ENCODE peak calls at places on chromosome 20, in five cellular contexts. P is activated CD4-positive, alpha-beta T cell treated with anti-CD3 and anti-CD28 coated beads, Interleukin-2, amount 50 U/mL, for 48 hours; H is iris pigment epithelial cell; X is NCI-H1092; Z is neural crest cell. G is an unnamed sample.
A peak's percentile ranks its signal among the peaks of the same experiment; 100 is the strongest.

GRCh38 chr20:48155231-48155630 is 369.9 kb upstream of the SULF2 start:
- DNase-seq in P (no peak), H (no peak), X (peak; percentile 96), Z (no peak), G (no peak)

GRCh38 chr20:8385247-8385646 is 253.2 kb downstream of the PLCB1 start:
- DNase-seq in P (no peak), H (peak; percentile 50), X (no peak), Z (no peak), G (no peak)

GRCh38 chr20:48676125-48676524 is 151.7 kb downstream of the PREX1 start:
- DNase-seq in P (no peak), H (no peak), X (no peak), Z (no peak), G (no peak)

GRCh38 chr20:17833036-17833674 is 133.4 kb downstream of the BANF2 start:
- DNase-seq in P (no peak), H (peak; percentile 61), X (no peak), Z (no peak), G (no peak)

GRCh38 chr20:58349586-58349985 is 39.4 kb upstream of the VAPB start:
- DNase-seq in P (no peak), H (peak; percentile 87), X (no peak), Z (no peak), G (no peak)

GRCh38 chr20:24721891-24722530 is 227.1 kb upstream of the CST7 start:
- DNase-seq in P (no peak), H (no peak), X (peak; percentile 27), Z (no peak), G (no peak)

GRCh38 chr20:46357030-46357514 is 48.8 kb upstream of the CDH22 start:
- DNase-seq in P (no peak), H (no peak), X (no peak), Z (no peak), G (no peak)

GRCh38 chr20:59645316-59645715 is 41.0 kb downstream of the PHACTR3 start:
- DNase-seq in P (no peak), H (no peak), X (no peak), Z (no peak), G (no peak)

GRCh38 chr20:33995053-33995816 is 1.5 kb downstream of the RALY start:
- DNase-seq in P (no peak), H (peak; percentile 17), X (no peak), Z (no peak), G (no peak)

GRCh38 chr20:40668449-40669228 is 20.4 kb downstream of the MAFB start:
- DNase-seq in P (no peak), H (peak; percentile 55), X (no peak), Z (no peak), G (no peak)

GRCh38 chr20:47152078-47152477 is 204.4 kb downstream of the ZMYND8 start:
- DNase-seq in P (no peak), H (no peak), X (no peak), Z (no peak), G (no peak)

GRCh38 chr20:45341579-45341938 is 6.7 kb downstream of the SDC4 start:
- DNase-seq in P (no peak), H (no peak), X (no peak), Z (no peak), G (no peak)

GRCh38 chr20:50595433-50595895 is 85.3 kb downstream of the PTPN1 start:
- DNase-seq in P (no peak), H (no peak), X (no peak), Z (no peak), G (no peak)

GRCh38 chr20:48186447-48186846 is 401.2 kb upstream of the SULF2 start:
- DNase-seq in P (no peak), H (peak; percentile 57), X (no peak), Z (no peak), G (no peak)

GRCh38 chr20:24109537-24109936 is 121.0 kb upstream of the GGTLC1 start:
- DNase-seq in P (peak; percentile 16), H (no peak), X (no peak), Z (no peak), G (no peak)

GRCh38 chr20:40568200-40568599 is 120.8 kb downstream of the MAFB start:
- DNase-seq in P (no peak), H (peak; percentile 11), X (no peak), Z (no peak), G (no peak)

GRCh38 chr20:19079536-19080299 is 132.7 kb upstream of the SLC24A3 start:
- DNase-seq in P (no peak), H (no peak), X (no peak), Z (no peak), G (no peak)

GRCh38 chr20:38985603-38986170 is 23.5 kb downstream of the DHX35 start:
- DNase-seq in P (no peak), H (peak; percentile 74), X (no peak), Z (no peak), G (no peak)

GRCh38 chr20:59018817-59019216 is 412 bp upstream of the TUBB1 start:
- DNase-seq in P (peak; percentile 2), H (no peak), X (no peak), Z (no peak), G (no peak)

GRCh38 chr20:21259346-21259745 is 43.8 kb upstream of the XRN2 start:
- DNase-seq in P (no peak), H (no peak), X (no peak), Z (no peak), G (no peak)

GRCh38 chr20:63974402-63975200 is 4.8 kb downstream of the SAMD10 start:
- DNase-seq in P (no peak), H (no peak), X (peak; percentile 92), Z (no peak), G (no peak)

GRCh38 chr20:52008874-52009273 is 182.7 kb downstream of the ZFP64 start:
- DNase-seq in P (no peak), H (no peak), X (no peak), Z (no peak), G (no peak)

GRCh38 chr20:61949714-61950630 is 115.7 kb downstream of the TAF4 start:
- DNase-seq in P (no peak), H (no peak), X (no peak), Z (no peak), G (no peak)

GRCh38 chr20:9916776-9917175 is 77.9 kb upstream of the PAK5 start:
- DNase-seq in P (no peak), H (no peak), X (no peak), Z (no peak), G (no peak)

GRCh38 chr20:57280221-57280620 is 13.8 kb upstream of the BMP7 start:
- DNase-seq in P (no peak), H (no peak), X (no peak), Z (no peak), G (no peak)